ENCODE peak calls at places on chromosomes 5 and 9, in nine cellular contexts. A is substantia nigra; W is H9; C is GM23248; V is right cardiac atrium; F is pancreas; D is PC-9; I is upper lobe of right lung; Y is CD4-positive, alpha-beta T cell. G is an unnamed sample.

GRCh38 chr9:13971910-13972655 is 341.9 kb downstream of the NFIB start:
- DNase-seq in D (no peak), V (no peak), Y (no peak), A (no peak), C (no peak), I (no peak), W (no peak), F (no peak), G (no peak)

GRCh38 chr5:42620579-42621216 is 135.9 kb upstream of the CCDC152 start:
- DNase-seq in V (no peak), D (no peak), I (no peak), Y (no peak), W (no peak), F (no peak), C (peak), A (no peak), G (no peak)

GRCh38 chr5:67255881-67256280 is 59.3 kb upstream of the CD180 start:
- DNase-seq in F (no peak), Y (no peak), D (no peak), I (no peak), A (no peak), V (no peak), W (no peak), C (peak), G (no peak)

GRCh38 chr9:591292-591691 is 250.2 kb upstream of the DMRT1 start:
- DNase-seq in I (no peak), Y (no peak), W (no peak), C (no peak), F (peak), A (no peak), V (peak), D (peak), G (no peak)

GRCh38 chr9:136567651-136568287 is 21.9 kb upstream of the NOTCH1 start:
- DNase-seq in V (peak), A (no peak), D (peak), W (peak), I (no peak), C (peak), Y (no peak), F (peak), G (no peak)

GRCh38 chr5:33313150-33313549 is 127.6 kb upstream of the TARS1 start:
- DNase-seq in I (no peak), W (no peak), V (no peak), F (no peak), C (peak), D (peak), A (no peak), Y (no peak), G (no peak)

GRCh38 chr5:32360906-32361305 is 48.2 kb upstream of the MTMR12 start:
- DNase-seq in V (no peak), W (no peak), F (no peak), I (no peak), D (no peak), Y (no peak), A (no peak), C (no peak), G (no peak)

GRCh38 chr5:56587381-56588124 is 227.8 kb upstream of the MAP3K1 start:
- DNase-seq in A (no peak), Y (no peak), I (no peak), W (no peak), V (no peak), C (no peak), D (no peak), F (no peak), G (no peak)

GRCh38 chr9:87152206-87152605 is 204.9 kb upstream of the GAS1 start:
- DNase-seq in Y (no peak), I (no peak), C (no peak), A (no peak), D (no peak), F (no peak), W (no peak), V (no peak), G (no peak)

GRCh38 chr5:128213340-128213739 is 129.8 kb downstream of the SLC12A2 start:
- DNase-seq in A (peak), V (no peak), C (peak), D (peak), W (peak), I (no peak), Y (no peak), F (no peak), G (no peak)

GRCh38 chr9:74555015-74555414 is 57.9 kb downstream of the RORB start:
- DNase-seq in I (no peak), C (no peak), A (peak), V (no peak), Y (no peak), D (no peak), F (peak), W (no peak), G (no peak)

GRCh38 chr9:104071589-104071988 is 22.5 kb upstream of the SMC2 start:
- DNase-seq in Y (no peak), I (no peak), A (no peak), W (no peak), V (no peak), F (no peak), C (no peak), D (no peak), G (no peak)

GRCh38 chr9:104073098-104073769 is 20.9 kb upstream of the SMC2 start:
- DNase-seq in Y (no peak), V (no peak), D (no peak), W (no peak), F (no peak), C (no peak), A (no peak), I (no peak), G (no peak)

GRCh38 chr9:104075801-104076753 is 18.0 kb upstream of the SMC2 start:
- DNase-seq in F (no peak), I (no peak), C (peak), A (no peak), Y (no peak), D (peak), W (no peak), V (no peak), G (no peak)

GRCh38 chr9:104074876-104075275 is 19.2 kb upstream of the SMC2 start:
- DNase-seq in D (no peak), C (peak), A (no peak), V (no peak), I (no peak), W (no peak), Y (no peak), F (no peak), G (no peak)

GRCh38 chr9:104073770-104074133 is 20.4 kb upstream of the SMC2 start:
- DNase-seq in D (no peak), V (no peak), C (peak), F (peak), Y (no peak), I (no peak), W (no peak), A (no peak), G (no peak)
- H3K27ac ChIP-seq in D (no peak), V (peak), C (no peak), F (no peak), Y (no peak), I (no peak), W (no peak), A (no peak), G (no peak)

GRCh38 chr5:114658179-114658578 is 296.3 kb downstream of the KCNN2 start:
- DNase-seq in W (no peak), Y (no peak), C (no peak), I (no peak), A (no peak), V (no peak), F (no peak), D (no peak), G (no peak)

DNA sequence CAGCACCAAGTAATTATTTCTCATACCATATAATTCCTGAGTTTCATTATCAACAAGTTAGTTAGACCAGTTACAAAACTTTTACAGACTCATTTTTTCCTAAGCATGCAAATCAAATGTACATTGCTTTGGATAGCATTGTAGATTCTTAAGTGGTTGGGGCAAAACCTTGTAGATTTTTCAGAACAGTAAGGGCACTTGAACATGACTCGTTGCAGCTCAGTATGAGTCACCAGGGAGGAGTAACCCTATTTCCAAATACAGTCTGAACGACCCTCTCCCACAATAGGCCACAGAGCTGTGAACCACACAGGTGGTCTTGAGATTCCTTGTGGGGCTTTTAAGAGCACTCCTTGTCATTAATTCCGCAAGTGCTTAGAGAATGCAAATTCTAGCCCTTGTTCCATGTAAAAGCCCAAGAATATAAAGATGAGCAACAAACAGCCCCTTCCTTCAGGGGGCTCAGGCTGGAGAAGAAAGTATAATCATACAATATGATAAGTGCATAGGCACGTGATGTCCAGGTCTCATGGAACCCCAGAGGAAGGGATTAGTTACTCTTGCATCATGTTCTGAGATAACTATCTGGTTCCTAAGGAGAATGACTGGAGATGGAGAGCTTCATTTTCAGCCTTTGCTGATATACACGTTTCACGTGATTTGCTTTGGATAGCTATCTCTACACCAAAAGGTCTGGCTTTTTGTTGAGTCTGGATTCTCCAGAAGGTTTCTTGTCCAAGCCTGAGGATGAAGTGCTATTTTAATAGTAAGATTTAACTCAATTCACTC is 295.7 kb downstream of the KCNN2 start:
- DNase-seq in F (no peak), A (no peak), Y (no peak), D (no peak), I (no peak), W (no peak), V (no peak), C (no peak), G (no peak)
- H3K27ac ChIP-seq in F (no peak), A (no peak), Y (no peak), D (no peak), I (peak), W (no peak), V (no peak), C (no peak), G (no peak)

DNA sequence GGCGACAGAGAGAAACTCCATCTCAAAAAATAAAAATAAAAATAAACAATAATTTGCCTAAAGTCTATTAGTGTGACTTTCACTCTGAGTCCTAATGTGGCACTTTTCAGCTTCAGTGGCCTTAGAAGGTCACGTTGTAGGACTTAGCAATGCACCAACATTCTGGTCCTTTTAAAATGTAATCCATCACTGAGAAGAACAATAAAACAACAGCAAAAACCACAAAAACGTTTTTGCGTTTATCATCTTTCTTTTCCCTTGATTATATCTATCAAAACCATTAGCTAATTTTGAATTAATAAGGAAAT is 190.1 kb upstream of the ZNF608 start:
- DNase-seq in W (no peak), F (no peak), C (no peak), I (no peak), V (no peak), A (no peak), D (no peak), Y (no peak), G (no peak)
- H3K27ac ChIP-seq in W (no peak), F (no peak), C (no peak), I (no peak), V (no peak), A (no peak), D (no peak), Y (no peak), G (no peak)

DNA sequence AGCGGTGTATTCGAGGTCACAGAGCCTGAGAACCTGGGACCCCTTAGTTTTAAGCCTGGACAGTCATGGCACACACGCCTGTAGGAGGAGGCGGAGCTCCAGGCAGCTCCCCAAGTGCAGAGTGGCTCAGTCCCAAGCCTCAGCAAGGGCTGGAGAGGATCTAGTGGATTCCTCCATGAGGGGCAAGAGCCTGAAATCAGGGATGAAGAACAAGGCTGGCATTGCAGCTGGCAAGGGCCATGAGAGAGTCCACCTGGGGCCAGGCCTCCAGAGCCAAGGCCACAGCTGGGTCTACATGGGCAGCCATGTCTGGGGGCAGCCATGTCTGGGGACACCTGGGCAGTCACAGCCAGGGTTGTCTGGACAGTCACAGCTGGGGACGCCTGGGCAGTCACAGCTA is 21.9 kb downstream of the ADAMTSL2 start:
- DNase-seq in F (no peak), W (no peak), C (no peak), D (no peak), V (no peak), Y (no peak), I (no peak), A (no peak), G (no peak)
- H3K27ac ChIP-seq in F (no peak), W (no peak), C (no peak), D (no peak), V (no peak), Y (no peak), I (no peak), A (no peak), G (no peak)